ENCODE peak calls at places on chromosome 17, in nine cellular contexts. V is A549; J is CD8-positive, alpha-beta memory T cell; S is GM23248; H is colonic mucosa; D is heart left ventricle; R is body of pancreas; Y is psoas muscle; T is ascending aorta. U is an unnamed sample.

GRCh38 chr17:10369239-10369638 is 3.6 kb downstream of the MYH13 start:
- DNase-seq in V (no peak), J (no peak), S (no peak), H (no peak), D (no peak), R (no peak), Y (no peak), T (no peak), U (no peak)

GRCh38 chr17:74145756-74146155 is 57.7 kb upstream of the RPL38 start:
- DNase-seq in V (no peak), J (no peak), S (no peak), H (no peak), D (no peak), R (no peak), Y (no peak), T (no peak), U (no peak)

GRCh38 chr17:36918260-36918691 is 19.0 kb upstream of the LHX1 start:
- DNase-seq in V (peak; percentile 70), J (peak; percentile 3), S (peak; percentile 45), H (no peak), D (no peak), R (no peak), Y (no peak), T (no peak), U (no peak)

GRCh38 chr17:76539631-76540271 is at the start of gene PRCD:
- DNase-seq in V (peak; percentile 43), J (no peak), S (no peak), H (no peak), D (no peak), R (no peak), Y (no peak), T (no peak), U (no peak)

GRCh38 chr17:20086416-20087074 is 77.4 kb downstream of the SPECC1 start:
- DNase-seq in V (no peak), J (no peak), S (no peak), H (no peak), D (no peak), R (no peak), Y (no peak), T (no peak), U (no peak)

GRCh38 chr17:41919165-41919817 is 540 bp upstream of the ACLY start:
- DNase-seq in V (no peak), J (no peak), S (no peak), H (peak; percentile 68), D (no peak), R (no peak), Y (no peak), T (peak; percentile 12), U (no peak)

GRCh38 chr17:68640601-68641000 is 39.4 kb upstream of the FAM20A start:
- DNase-seq in V (no peak), J (no peak), S (no peak), H (no peak), D (no peak), R (no peak), Y (no peak), T (no peak), U (no peak)

GRCh38 chr17:8005951-8006730 is 3.7 kb downstream of the GUCY2D start:
- DNase-seq in V (peak; percentile 64), J (no peak), S (no peak), H (no peak), D (no peak), R (no peak), Y (no peak), T (no peak), U (no peak)

GRCh38 chr17:15236281-15237105 is 28.6 kb downstream of the PMP22 start:
- DNase-seq in V (no peak), J (no peak), S (peak; percentile 55), H (no peak), D (no peak), R (no peak), Y (no peak), T (no peak), U (no peak)

GRCh38 chr17:38851434-38851833 is 2.1 kb downstream of the RPL23 start:
- DNase-seq in V (no peak), J (no peak), S (peak; percentile 36), H (no peak), D (no peak), R (no peak), Y (no peak), T (no peak), U (no peak)

GRCh38 chr17:38850374-38850773 is 3.1 kb downstream of the RPL23 start:
- DNase-seq in V (no peak), J (no peak), S (no peak), H (no peak), D (no peak), R (no peak), Y (no peak), T (no peak), U (no peak)

GRCh38 chr17:38852771-38853291 is 690 bp downstream of the RPL23 start:
- DNase-seq in V (no peak), J (peak; percentile 56), S (peak; percentile 54), H (no peak), D (no peak), R (no peak), Y (no peak), T (no peak), U (peak; percentile 41)

GRCh38 chr17:38848557-38848891 is 5.0 kb downstream of the RPL23 start:
- DNase-seq in V (no peak), J (no peak), S (no peak), H (no peak), D (no peak), R (no peak), Y (no peak), T (no peak), U (no peak)

DNA sequence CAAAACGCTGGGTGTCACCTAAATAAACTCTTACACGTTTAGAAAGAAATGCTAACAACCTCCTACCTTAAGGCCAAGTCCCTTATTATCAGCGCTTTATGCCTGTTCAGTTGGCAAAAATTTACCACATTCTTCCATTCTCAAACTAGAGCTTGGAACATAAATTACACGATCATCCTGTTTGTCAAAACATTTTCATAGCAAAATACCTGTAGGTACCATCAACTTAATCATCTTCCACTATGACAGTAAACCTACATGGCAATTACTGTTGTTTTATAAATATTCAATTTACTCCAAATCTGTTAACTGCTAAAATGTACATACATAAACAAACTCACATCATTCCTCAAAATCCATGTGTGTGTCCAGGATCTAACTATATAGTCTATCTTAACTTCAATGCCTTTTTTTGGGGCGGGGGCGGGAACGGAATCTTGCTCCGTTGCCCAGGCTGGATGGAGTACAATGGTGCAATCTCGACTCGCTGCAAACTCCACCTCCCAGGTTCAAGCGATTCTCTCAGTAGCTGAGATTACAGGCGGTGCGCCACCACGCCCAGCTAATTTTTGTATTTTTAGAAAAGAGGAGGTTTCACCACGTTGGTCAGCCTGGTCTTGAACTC is 4.5 kb downstream of the RPL23 start:
- DNase-seq in V (no peak), J (no peak), S (no peak), H (no peak), D (no peak), R (no peak), Y (no peak), T (no peak), U (no peak)
- H3K27ac ChIP-seq in V (no peak overlapping the region), J (no peak overlapping the region), S (no peak overlapping the region), H (no peak overlapping the region), D (no peak overlapping the region), R (no peak overlapping the region), Y (no peak overlapping the region), T (no peak overlapping the region), U (no peak overlapping the region)

DNA sequence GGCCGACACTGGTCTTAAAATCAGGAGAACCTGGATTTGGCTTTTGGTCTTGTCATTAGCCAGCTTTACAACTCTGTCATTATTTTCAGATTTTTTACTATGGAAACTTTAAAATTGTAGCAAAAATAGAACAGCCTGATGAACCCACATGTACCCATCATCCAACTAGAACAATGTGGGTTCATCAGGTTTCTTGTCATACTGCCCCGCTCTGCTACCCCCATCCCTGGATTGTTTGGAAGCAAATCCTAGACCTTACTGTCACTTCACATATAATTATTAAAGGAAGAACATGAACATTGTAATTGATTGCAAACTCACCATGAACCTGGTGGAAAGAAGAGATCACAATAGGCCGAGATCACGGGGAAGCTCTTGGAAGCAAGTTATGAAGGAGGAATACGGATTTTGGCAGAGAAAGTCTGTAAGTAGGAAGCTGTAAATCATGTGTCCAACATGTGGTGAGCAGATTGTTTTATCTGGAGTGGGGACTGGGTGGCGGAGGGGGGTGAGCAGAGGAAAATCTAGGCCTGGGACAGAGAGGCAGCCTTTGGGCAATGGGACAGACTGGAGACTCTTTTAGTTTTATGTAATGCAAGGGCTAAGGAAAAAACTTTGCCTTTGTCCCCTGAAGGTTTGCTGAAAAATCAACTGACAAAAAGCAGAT is 67.0 kb downstream of the PITPNC1 start:
- DNase-seq in V (no peak), J (no peak), S (peak; percentile 34), H (no peak), D (peak; percentile 38), R (no peak), Y (no peak), T (no peak), U (no peak)
- H3K4me1 ChIP-seq in V (peaks cover 21% of the 10 kb centered on the region), J (peaks cover 92% of the 10 kb centered on the region), S (peaks cover 19% of the 10 kb centered on the region), H (no peaks in the 10 kb centered on the region), D (peaks cover 14% of the 10 kb centered on the region), R (peaks cover 3% of the 10 kb centered on the region), Y (peaks cover 9% of the 10 kb centered on the region), T (no peaks in the 10 kb centered on the region), U (peaks cover 43% of the 10 kb centered on the region)

DNA sequence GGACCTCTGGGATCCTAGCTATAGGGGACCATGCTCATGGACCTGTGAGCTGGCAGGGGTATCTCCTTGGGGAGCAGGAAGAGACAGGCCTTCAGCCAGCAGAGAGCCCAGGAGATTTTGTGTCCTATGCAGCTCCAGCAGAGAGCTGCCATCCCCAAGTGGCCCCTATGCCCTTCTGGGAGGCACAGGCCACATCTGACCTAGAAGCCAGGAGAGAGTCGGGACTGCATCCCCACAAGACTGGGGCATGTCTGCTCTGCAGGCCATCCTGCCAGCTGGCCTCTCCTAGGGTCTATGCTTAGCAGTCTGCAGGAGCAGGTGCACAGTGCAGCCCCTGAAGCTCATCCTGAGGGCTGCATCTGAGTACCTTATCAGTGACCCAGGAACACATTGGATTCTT is 279.5 kb downstream of the KIF2B start:
- DNase-seq in V (no peak), J (no peak), S (no peak), H (no peak), D (no peak), R (peak; percentile 3), Y (no peak), T (no peak), U (no peak)
- H3K9me3 ChIP-seq in V (peaks cover 17% of the 10 kb centered on the region), J (peaks cover 7% of the 10 kb centered on the region), S (no peaks in the 10 kb centered on the region), H (no peaks in the 10 kb centered on the region), D (peaks cover 31% of the 10 kb centered on the region), R (no peaks in the 10 kb centered on the region), Y (peaks cover 12% of the 10 kb centered on the region), T (no peaks in the 10 kb centered on the region), U (peaks cover 10% of the 10 kb centered on the region)

DNA sequence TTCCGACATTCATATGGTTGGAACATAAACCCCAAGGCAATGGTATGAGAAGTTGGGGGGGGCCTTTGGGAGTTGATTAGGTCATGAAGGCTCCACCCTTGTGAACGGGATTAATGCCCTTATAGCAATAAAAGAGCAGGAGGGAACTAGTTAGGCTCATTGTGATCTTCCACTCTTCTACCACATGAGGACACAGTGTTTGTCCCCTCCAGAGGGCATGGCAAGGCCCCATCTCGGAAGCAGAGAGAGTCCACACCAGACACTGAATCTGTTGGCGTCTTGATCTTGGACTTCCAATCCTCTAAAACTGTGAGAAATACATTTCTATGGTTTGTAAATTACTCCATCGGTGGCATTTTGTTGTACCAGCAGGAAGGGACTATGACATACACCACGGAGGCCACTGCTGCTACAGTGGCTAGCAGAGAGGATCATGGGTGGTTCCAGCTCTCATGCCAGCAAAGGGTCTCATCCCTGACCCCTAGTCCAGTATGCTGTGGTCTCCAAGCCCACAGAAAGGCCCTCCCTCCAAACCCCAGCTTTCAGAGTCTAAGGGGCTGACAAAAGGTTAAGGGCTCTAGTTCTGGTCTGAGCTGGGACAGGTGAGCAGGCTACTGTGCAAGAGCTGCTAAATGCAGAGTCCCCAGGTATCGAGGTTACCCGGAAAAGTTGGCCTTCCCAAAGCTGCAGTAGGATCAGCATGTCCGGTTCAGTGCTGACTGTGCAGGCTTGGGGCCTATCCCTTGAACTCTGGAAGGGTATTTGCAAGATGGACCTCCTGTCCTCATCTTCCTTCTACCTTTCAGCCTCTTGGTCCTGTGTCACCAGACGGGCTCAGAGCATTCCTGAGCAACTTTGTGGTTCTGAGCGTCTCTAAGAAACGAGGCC is 12.2 kb downstream of the CCR7 start:
- DNase-seq in V (no peak), J (peak; percentile 35), S (peak; percentile 47), H (peak; percentile 17), D (no peak), R (no peak), Y (peak; percentile 46), T (no peak), U (no peak)
- H3K27ac ChIP-seq in V (peak overlapping the region; percentile 99), J (peak overlapping the region; percentile 59), S (peak overlapping the region; percentile 100), H (peak overlapping the region; percentile 77), D (peak overlapping the region; percentile 80), R (no peak overlapping the region), Y (peak overlapping the region; percentile 63), T (peak overlapping the region; percentile 61), U (peak overlapping the region; percentile 52)